ENCODE peak calls at places on chromosomes 13 and 19, in six cellular contexts. One of them, this sample, is unnamed.

GRCh38 chr19:31675187-31675913 is 326.1 kb upstream of the TSHZ3 start:
- DNase-seq in IMR-90: peak
- DNase-seq in HepG2: no peak
- DNase-seq in A549: no peak
- DNase-seq in GM12878: no peak
- DNase-seq in K562: no peak
- DNase-seq in this sample: no peak

GRCh38 chr19:51372649-51373504 is at the start of gene NKG7:
- DNase-seq in IMR-90: no peak
- DNase-seq in HepG2: no peak
- DNase-seq in A549: no peak
- DNase-seq in GM12878: peak
- DNase-seq in K562: peak
- DNase-seq in this sample: no peak

GRCh38 chr13:77026783-77027621 is at the start of gene FBXL3:
- DNase-seq in IMR-90: peak
- DNase-seq in HepG2: peak
- DNase-seq in A549: peak
- DNase-seq in GM12878: peak
- DNase-seq in K562: peak
- DNase-seq in this sample: peak

GRCh38 chr19:23823952-23824389 is 65.3 kb upstream of the ZNF681 start:
- DNase-seq in IMR-90: no peak
- DNase-seq in HepG2: peak
- DNase-seq in A549: no peak
- DNase-seq in GM12878: peak
- DNase-seq in K562: peak
- DNase-seq in this sample: no peak

GRCh38 chr13:68428292-68428691 is 1198.2 kb upstream of the PCDH9 start:
- DNase-seq in IMR-90: no peak
- DNase-seq in HepG2: peak
- DNase-seq in A549: no peak
- DNase-seq in GM12878: no peak
- DNase-seq in K562: no peak
- DNase-seq in this sample: no peak

GRCh38 chr19:18419195-18419698 is at the start of gene SSBP4:
- DNase-seq in IMR-90: peak
- DNase-seq in HepG2: peak
- DNase-seq in A549: no peak
- DNase-seq in GM12878: no peak
- DNase-seq in K562: peak
- DNase-seq in this sample: peak

GRCh38 chr13:84136582-84136981 is 254.3 kb upstream of the SLITRK1 start:
- DNase-seq in IMR-90: no peak
- DNase-seq in HepG2: no peak
- DNase-seq in A549: no peak
- DNase-seq in GM12878: no peak
- DNase-seq in K562: no peak
- DNase-seq in this sample: no peak

GRCh38 chr19:10270616-10271394 is at the start of gene ICAM1:
- DNase-seq in IMR-90: peak
- DNase-seq in HepG2: peak
- DNase-seq in A549: no peak
- DNase-seq in GM12878: no peak
- DNase-seq in K562: peak
- DNase-seq in this sample: no peak

GRCh38 chr19:14475251-14476073 is at the start of gene PTGER1:
- DNase-seq in IMR-90: peak
- DNase-seq in HepG2: no peak
- DNase-seq in A549: no peak
- DNase-seq in GM12878: no peak
- DNase-seq in K562: peak
- DNase-seq in this sample: no peak

GRCh38 chr13:33153421-33154381 is 131.9 kb downstream of the STARD13 start:
- DNase-seq in IMR-90: peak
- DNase-seq in HepG2: peak
- DNase-seq in A549: no peak
- DNase-seq in GM12878: no peak
- DNase-seq in K562: no peak
- DNase-seq in this sample: no peak

GRCh38 chr13:80047406-80047805 is 293.5 kb downstream of the SPRY2 start:
- DNase-seq in IMR-90: peak
- DNase-seq in HepG2: no peak
- DNase-seq in A549: no peak
- DNase-seq in GM12878: no peak
- DNase-seq in K562: no peak
- DNase-seq in this sample: no peak

GRCh38 chr13:33279414-33279813 is 6.1 kb downstream of the STARD13 start:
- DNase-seq in IMR-90: no peak
- DNase-seq in HepG2: no peak
- DNase-seq in A549: no peak
- DNase-seq in GM12878: no peak
- DNase-seq in K562: no peak
- DNase-seq in this sample: no peak

GRCh38 chr13:31947506-31947905 is 84.1 kb upstream of the FRY start:
- DNase-seq in IMR-90: no peak
- DNase-seq in HepG2: no peak
- DNase-seq in A549: no peak
- DNase-seq in GM12878: no peak
- DNase-seq in K562: no peak
- DNase-seq in this sample: no peak

GRCh38 chr19:48511800-48512503 is at the start of gene LMTK3:
- DNase-seq in IMR-90: peak
- DNase-seq in HepG2: no peak
- DNase-seq in A549: peak
- DNase-seq in GM12878: no peak
- DNase-seq in K562: peak
- DNase-seq in this sample: no peak

GRCh38 chr19:40219721-40220276 is 1.6 kb upstream of the TTC9B start:
- DNase-seq in IMR-90: peak
- DNase-seq in HepG2: no peak
- DNase-seq in A549: peak
- DNase-seq in GM12878: no peak
- DNase-seq in K562: peak
- DNase-seq in this sample: no peak

GRCh38 chr13:30108216-30108912 is 199.0 kb downstream of the KATNAL1 start:
- DNase-seq in IMR-90: no peak
- DNase-seq in HepG2: no peak
- DNase-seq in A549: no peak
- DNase-seq in GM12878: no peak
- DNase-seq in K562: no peak
- DNase-seq in this sample: no peak

GRCh38 chr19:8655340-8655709 is 24.9 kb downstream of the NFILZ start:
- DNase-seq in IMR-90: no peak
- DNase-seq in HepG2: no peak
- DNase-seq in A549: no peak
- DNase-seq in GM12878: no peak
- DNase-seq in K562: peak
- DNase-seq in this sample: no peak

GRCh38 chr13:25171517-25172302 is at the start of gene AMER2:
- DNase-seq in IMR-90: no peak
- DNase-seq in HepG2: no peak
- DNase-seq in A549: no peak
- DNase-seq in GM12878: no peak
- DNase-seq in K562: no peak
- DNase-seq in this sample: peak

GRCh38 chr13:73216381-73216831 is 157.6 kb downstream of the KLF5 start:
- DNase-seq in IMR-90: no peak
- DNase-seq in HepG2: no peak
- DNase-seq in A549: no peak
- DNase-seq in GM12878: no peak
- DNase-seq in K562: no peak
- DNase-seq in this sample: no peak

DNA sequence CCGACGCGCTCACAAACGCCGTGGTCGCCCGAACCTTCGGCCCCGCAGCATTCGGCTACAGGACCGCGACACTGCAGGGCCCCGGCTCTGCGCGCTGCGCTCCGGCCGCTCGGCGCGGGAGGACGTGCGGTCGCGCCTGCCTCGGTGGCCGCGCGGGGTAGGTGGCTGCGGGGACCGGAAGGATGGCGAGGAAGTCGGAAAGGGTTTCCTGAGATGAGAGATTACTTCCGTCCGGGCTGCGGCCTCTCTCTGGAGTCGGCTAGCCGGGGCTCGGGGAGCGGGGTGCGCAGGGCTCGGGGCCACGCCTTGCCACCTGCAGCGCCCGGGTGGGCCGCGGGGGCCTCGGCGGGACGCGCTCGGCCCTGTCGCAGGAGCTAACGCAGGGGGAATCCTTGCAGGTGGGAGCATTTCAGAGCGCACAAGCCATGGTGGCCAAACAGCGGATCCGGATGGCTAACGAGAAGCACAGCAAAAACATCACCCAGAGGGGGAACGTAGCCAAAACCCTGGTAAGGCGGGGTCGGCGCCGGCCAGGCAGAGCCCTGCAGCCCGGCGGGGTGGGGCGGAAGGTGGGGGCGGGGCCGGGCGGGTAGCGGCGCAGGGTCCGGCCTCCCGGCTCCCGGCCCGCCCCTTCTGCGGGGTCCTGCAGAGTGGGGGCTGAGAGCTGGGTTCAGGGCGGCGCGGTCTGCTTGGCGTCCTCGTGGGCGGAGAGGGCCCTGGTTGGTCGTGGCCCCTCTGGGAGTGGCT is at the start of gene SERP2:
- DNase-seq in IMR-90: no peak
- DNase-seq in HepG2: no peak
- DNase-seq in A549: no peak
- DNase-seq in GM12878: no peak
- DNase-seq in K562: no peak
- DNase-seq in this sample: peak
- TF ChIP-seq BHLHE40 in IMR-90: no peak
- TF ChIP-seq BHLHE40 in HepG2: no peak
- TF ChIP-seq BHLHE40 in A549: no peak
- TF ChIP-seq BHLHE40 in GM12878: no peak
- TF ChIP-seq BHLHE40 in K562: no peak
- TF ChIP-seq BHLHE40 in this sample: no peak

GRCh38 chr19:36046443-36047050 is 7.5 kb downstream of the THAP8 start:
- DNase-seq in IMR-90: no peak
- DNase-seq in HepG2: no peak
- DNase-seq in A549: no peak
- DNase-seq in GM12878: no peak
- DNase-seq in K562: no peak
- DNase-seq in this sample: no peak

GRCh38 chr19:36040495-36040894 is 7.8 kb upstream of the CLIP3 start:
- DNase-seq in IMR-90: no peak
- DNase-seq in HepG2: no peak
- DNase-seq in A549: no peak
- DNase-seq in GM12878: no peak
- DNase-seq in K562: no peak
- DNase-seq in this sample: no peak

GRCh38 chr19:36043952-36044351 is 10.1 kb downstream of the THAP8 start:
- DNase-seq in IMR-90: no peak
- DNase-seq in HepG2: no peak
- DNase-seq in A549: no peak
- DNase-seq in GM12878: no peak
- DNase-seq in K562: no peak
- DNase-seq in this sample: no peak

GRCh38 chr19:36041831-36042230 is 9.2 kb upstream of the CLIP3 start:
- DNase-seq in IMR-90: peak
- DNase-seq in HepG2: peak
- DNase-seq in A549: no peak
- DNase-seq in GM12878: no peak
- DNase-seq in K562: no peak
- DNase-seq in this sample: no peak
- TF ChIP-seq BHLHE40 in IMR-90: no peak
- TF ChIP-seq BHLHE40 in HepG2: no peak
- TF ChIP-seq BHLHE40 in A549: no peak
- TF ChIP-seq BHLHE40 in GM12878: no peak
- TF ChIP-seq BHLHE40 in K562: no peak
- TF ChIP-seq BHLHE40 in this sample: no peak

DNA sequence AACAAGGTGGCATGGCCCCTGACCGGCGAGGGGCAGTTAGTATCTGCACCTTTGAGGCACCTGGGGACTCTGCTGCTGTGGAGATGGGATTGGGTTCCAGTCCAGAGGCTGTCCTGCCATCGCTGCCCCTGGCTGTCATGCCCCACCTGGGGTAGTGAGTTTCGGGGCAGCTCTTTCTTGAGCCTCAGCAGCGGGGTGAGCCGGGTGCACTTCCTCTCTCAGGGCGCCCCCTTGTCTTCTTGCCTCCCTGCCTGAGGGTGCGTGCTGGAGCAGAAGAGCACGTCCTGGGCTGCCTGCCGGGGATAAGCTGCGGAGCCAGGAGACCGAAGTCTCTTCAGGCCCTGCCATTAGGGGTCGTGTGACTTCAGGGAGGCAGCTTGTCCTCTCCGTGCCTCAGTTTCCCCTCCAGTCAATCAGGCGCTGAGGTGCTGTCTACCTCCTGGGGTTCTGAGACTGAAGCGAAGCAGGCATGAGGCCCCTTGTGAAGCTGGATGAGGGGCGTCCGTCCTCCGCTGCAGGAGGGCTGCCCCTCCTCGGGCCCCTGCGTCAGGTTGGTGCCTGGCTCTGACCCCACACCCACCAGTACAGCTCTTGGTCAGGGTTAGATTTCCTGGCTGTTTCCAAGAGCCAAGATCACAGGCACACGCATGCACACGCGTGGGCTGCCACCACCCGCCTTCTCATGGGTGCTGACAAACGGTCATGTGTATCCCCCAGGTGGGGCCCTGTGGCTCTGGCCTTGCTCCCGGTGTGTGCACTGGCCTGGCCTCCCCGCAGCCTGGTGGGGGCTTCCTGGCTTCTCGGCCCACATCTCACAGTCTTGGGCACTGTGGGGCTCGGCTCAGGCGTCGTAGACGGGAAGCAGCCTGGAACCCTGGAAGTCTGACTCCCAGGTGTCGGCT is 8.3 kb downstream of the GNA11 start:
- DNase-seq in IMR-90: no peak
- DNase-seq in HepG2: no peak
- DNase-seq in A549: no peak
- DNase-seq in GM12878: no peak
- DNase-seq in K562: no peak
- DNase-seq in this sample: no peak
- TF ChIP-seq BHLHE40 in IMR-90: no peak
- TF ChIP-seq BHLHE40 in HepG2: no peak
- TF ChIP-seq BHLHE40 in A549: no peak
- TF ChIP-seq BHLHE40 in GM12878: no peak
- TF ChIP-seq BHLHE40 in K562: no peak
- TF ChIP-seq BHLHE40 in this sample: no peak

DNA sequence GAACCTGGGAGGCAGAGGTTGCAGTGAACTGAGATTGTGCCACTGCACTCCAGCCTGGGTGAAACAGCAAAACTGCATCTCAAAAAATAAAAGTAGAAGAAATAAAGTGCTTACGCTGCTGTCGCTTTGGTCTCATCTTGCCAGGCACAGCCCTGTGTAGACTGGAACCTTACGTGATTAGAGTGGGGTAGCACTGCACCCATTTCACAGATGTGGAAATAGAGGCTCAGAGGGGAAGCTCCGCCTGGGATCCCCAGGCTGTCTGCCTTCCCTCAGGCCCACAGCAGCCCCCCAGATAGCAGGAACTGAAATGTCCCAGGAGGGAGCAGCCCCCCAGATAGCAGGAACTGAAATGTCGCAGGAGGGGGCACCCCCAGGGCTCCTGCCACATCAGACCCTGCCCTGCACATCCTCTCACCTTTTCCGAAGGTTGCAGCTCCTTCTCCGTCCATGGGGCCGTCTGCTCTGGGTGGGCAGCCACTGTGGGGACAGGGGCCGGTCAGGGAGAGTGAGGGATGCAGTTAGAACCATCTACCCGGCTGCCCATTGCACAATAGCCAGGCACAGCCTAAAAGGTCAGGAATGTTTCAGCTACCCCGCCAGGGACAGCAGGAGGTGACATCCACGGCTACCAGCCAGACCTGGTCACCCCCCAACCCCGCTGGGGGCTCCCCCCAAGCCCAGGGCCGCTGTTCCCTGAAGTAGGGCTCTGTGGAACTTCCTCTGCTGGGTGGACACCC is 1.9 kb downstream of the PLIN4 start:
- DNase-seq in IMR-90: no peak
- DNase-seq in HepG2: no peak
- DNase-seq in A549: no peak
- DNase-seq in GM12878: no peak
- DNase-seq in K562: no peak
- DNase-seq in this sample: no peak
- TF ChIP-seq BHLHE40 in IMR-90: no peak
- TF ChIP-seq BHLHE40 in HepG2: no peak
- TF ChIP-seq BHLHE40 in A549: no peak
- TF ChIP-seq BHLHE40 in GM12878: no peak
- TF ChIP-seq BHLHE40 in K562: no peak
- TF ChIP-seq BHLHE40 in this sample: no peak